ENCODE peak calls at places on chromosomes 1 and 21, in six cellular contexts. L is uterus; Q is naive thymus-derived CD4-positive, alpha-beta T cell; I is PC-3; T is dorsolateral prefrontal cortex; Y is left ventricle myocardium inferior. K is an unnamed sample.

GRCh38 chr1:99645199-99645598 is 714 bp upstream of the PALMD start:
- DNase-seq in L (peak; percentile 20), Q (no peak), I (peak; percentile 82), T (no peak), Y (no peak), K (peak; percentile 90)

GRCh38 chr1:76015478-76016103 is 59.0 kb upstream of the ST6GALNAC3 start:
- DNase-seq in L (no peak), Q (no peak), I (no peak), T (no peak), Y (no peak), K (no peak)

GRCh38 chr21:33847586-33848251 is 67.9 kb downstream of the ATP5PO start:
- DNase-seq in L (no peak), Q (no peak), I (no peak), T (no peak), Y (no peak), K (no peak)

GRCh38 chr1:151539321-151540020 is 638 bp upstream of the TUFT1 start:
- DNase-seq in L (peak; percentile 71), Q (no peak), I (peak; percentile 100), T (peak; percentile 58), Y (peak; percentile 59), K (peak; percentile 86)

GRCh38 chr1:206472454-206472853 is 2.2 kb downstream of the IKBKE start:
- DNase-seq in L (peak; percentile 56), Q (peak; percentile 24), I (no peak), T (no peak), Y (no peak), K (peak; percentile 50)

GRCh38 chr1:110130113-110130591 is 17.9 kb downstream of the UBL4B start:
- DNase-seq in L (peak; percentile 60), Q (no peak), I (no peak), T (peak; percentile 82), Y (peak; percentile 26), K (no peak)

GRCh38 chr1:79376106-79376505 is 369.6 kb upstream of the ADGRL4 start:
- DNase-seq in L (no peak), Q (no peak), I (peak; percentile 34), T (no peak), Y (no peak), K (no peak)

GRCh38 chr1:83583351-83584014 is 415.4 kb downstream of the TTLL7 start:
- DNase-seq in L (no peak), Q (peak; percentile 39), I (peak; percentile 23), T (no peak), Y (no peak), K (no peak)

GRCh38 chr1:8137406-8138244 is 111.5 kb upstream of the ERRFI1 start:
- DNase-seq in L (peak; percentile 53), Q (no peak), I (peak; percentile 78), T (no peak), Y (no peak), K (peak; percentile 58)

GRCh38 chr1:154765970-154766369 is 104.1 kb downstream of the KCNN3 start:
- DNase-seq in L (peak; percentile 20), Q (peak; percentile 41), I (peak; percentile 66), T (no peak), Y (no peak), K (no peak)

GRCh38 chr1:30791853-30792252 is 34.3 kb upstream of the LAPTM5 start:
- DNase-seq in L (no peak), Q (no peak), I (no peak), T (no peak), Y (no peak), K (no peak)

GRCh38 chr1:26538480-26539412 is 9.2 kb downstream of the RPS6KA1 start:
- DNase-seq in L (no peak), Q (no peak), I (peak; percentile 63), T (no peak), Y (no peak), K (peak; percentile 82)

GRCh38 chr1:154575951-154576566 is 8.5 kb downstream of the CHRNB2 start:
- DNase-seq in L (no peak), Q (no peak), I (no peak), T (peak; percentile 57), Y (no peak), K (no peak)

GRCh38 chr1:86833461-86834215 is 80.3 kb downstream of the SELENOF start:
- DNase-seq in L (peak; percentile 66), Q (peak; percentile 69), I (peak; percentile 88), T (peak; percentile 49), Y (peak; percentile 50), K (peak; percentile 88)

GRCh38 chr1:1371354-1371740 is 3.7 kb downstream of the AURKAIP1 start:
- DNase-seq in L (no peak), Q (peak; percentile 89), I (no peak), T (no peak), Y (no peak), K (no peak)

GRCh38 chr1:62727656-62728396 is 39.6 kb upstream of the DOCK7 start:
- DNase-seq in L (no peak), Q (no peak), I (no peak), T (no peak), Y (no peak), K (no peak)

GRCh38 chr1:27221098-27221497 is 13.3 kb upstream of the WDTC1 start:
- DNase-seq in L (no peak), Q (no peak), I (no peak), T (no peak), Y (no peak), K (no peak)

GRCh38 chr1:207069059-207069458 is 16.0 kb downstream of the PFKFB2 start:
- DNase-seq in L (no peak), Q (no peak), I (no peak), T (no peak), Y (no peak), K (no peak)

GRCh38 chr21:28944296-28944695 is 48.4 kb downstream of the LTN1 start:
- DNase-seq in L (no peak), Q (no peak), I (no peak), T (no peak), Y (no peak), K (no peak)

GRCh38 chr1:152022521-152022920 is 14.3 kb downstream of the S100A11 start:
- DNase-seq in L (no peak), Q (no peak), I (no peak), T (no peak), Y (no peak), K (no peak)

GRCh38 chr1:59310527-59310926 is 13.6 kb downstream of the FGGY start:
- DNase-seq in L (no peak), Q (no peak), I (no peak), T (no peak), Y (no peak), K (no peak)

GRCh38 chr1:214957330-214958137 is 125.0 kb upstream of the KCNK2 start:
- DNase-seq in L (no peak), Q (no peak), I (peak; percentile 90), T (no peak), Y (no peak), K (no peak)

GRCh38 chr1:33616780-33617179 is 144.3 kb downstream of the ZSCAN20 start:
- DNase-seq in L (no peak), Q (no peak), I (no peak), T (no peak), Y (no peak), K (no peak)

GRCh38 chr1:111990878-111991760 is 1.7 kb upstream of the KCND3 start:
- DNase-seq in L (peak; percentile 76), Q (no peak), I (peak; percentile 46), T (peak; percentile 79), Y (peak; percentile 73), K (peak; percentile 72)
- H3K4me3 ChIP-seq in L (peak overlapping the region; percentile 43), Q (no peak overlapping the region), I (no peak overlapping the region), T (peak overlapping the region; percentile 51), Y (peak overlapping the region; percentile 75), K (no peak overlapping the region)

DNA sequence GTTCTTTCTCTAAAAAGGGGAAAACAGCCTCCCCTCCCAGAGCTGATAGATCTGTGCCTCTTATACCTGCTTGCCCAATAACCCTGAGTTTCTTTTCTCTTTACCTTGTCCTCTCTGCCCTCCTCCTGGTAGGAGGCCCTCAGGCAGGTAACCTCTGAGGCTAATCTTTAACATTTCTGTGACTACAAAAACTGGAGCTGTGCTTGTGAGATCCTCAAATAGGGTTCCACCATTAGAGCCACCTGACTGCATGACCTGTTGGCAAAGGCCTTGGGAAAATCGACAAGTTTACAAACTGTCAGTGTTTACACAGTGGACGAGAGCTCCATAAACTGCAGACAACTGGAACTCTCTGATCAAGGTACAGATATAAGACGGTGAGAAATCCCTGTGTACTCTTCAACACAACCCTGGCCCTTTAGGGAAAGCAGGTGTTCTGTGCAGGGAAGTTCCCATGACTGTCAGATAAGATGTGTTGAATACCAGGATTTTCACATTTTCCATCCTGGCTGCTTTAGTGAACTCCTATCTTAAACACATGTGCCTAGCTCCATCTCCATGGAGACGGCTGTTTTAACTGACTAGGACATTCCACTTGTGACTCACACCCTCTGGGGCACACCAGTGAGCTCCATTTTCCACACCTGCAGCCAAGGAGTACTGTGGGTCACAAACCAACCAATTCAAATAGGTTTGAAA is 38.3 kb downstream of the ECE1 start:
- DNase-seq in L (peak; percentile 65), Q (no peak), I (peak; percentile 96), T (no peak), Y (no peak), K (peak; percentile 97)
- H3K27ac ChIP-seq in L (peak overlapping the region; percentile 72), Q (no peak overlapping the region), I (peak overlapping the region; percentile 99), T (peak overlapping the region; percentile 78), Y (peak overlapping the region; percentile 57), K (peak overlapping the region; percentile 62)

GRCh38 chr21:43858806-43859648 is 6.0 kb upstream of the AGPAT3 start:
- DNase-seq in L (no peak), Q (no peak), I (no peak), T (peak; percentile 11), Y (no peak), K (no peak)
- H3K4me3 ChIP-seq in L (no peak overlapping the region), Q (no peak overlapping the region), I (no peak overlapping the region), T (no peak overlapping the region), Y (no peak overlapping the region), K (no peak overlapping the region)

GRCh38 chr1:21317690-21318043 is 27.4 kb upstream of the ECE1 start:
- DNase-seq in L (no peak), Q (no peak), I (no peak), T (no peak), Y (no peak), K (no peak)
- H3K27ac ChIP-seq in L (peak overlapping the region; percentile 93), Q (no peak overlapping the region), I (no peak overlapping the region), T (peak overlapping the region; percentile 88), Y (peak overlapping the region; percentile 89), K (peak overlapping the region; percentile 62)

GRCh38 chr1:159076753-159077656 is at the start of gene AIM2:
- DNase-seq in L (no peak), Q (no peak), I (peak; percentile 55), T (no peak), Y (no peak), K (no peak)
- H3K4me3 ChIP-seq in L (no peak within 1 kb of the TSS), Q (peak within 1 kb of the TSS; percentile 38), I (peak within 1 kb of the TSS; percentile 18), T (no peak within 1 kb of the TSS), Y (no peak within 1 kb of the TSS), K (no peak within 1 kb of the TSS)

GRCh38 chr1:200896571-200897187 is 2.0 kb downstream of the INAVA start:
- DNase-seq in L (no peak), Q (no peak), I (peak; percentile 100), T (no peak), Y (no peak), K (no peak)
- H3K27ac ChIP-seq in L (no peak overlapping the region), Q (no peak overlapping the region), I (peak overlapping the region; percentile 74), T (no peak overlapping the region), Y (no peak overlapping the region), K (no peak overlapping the region)

DNA sequence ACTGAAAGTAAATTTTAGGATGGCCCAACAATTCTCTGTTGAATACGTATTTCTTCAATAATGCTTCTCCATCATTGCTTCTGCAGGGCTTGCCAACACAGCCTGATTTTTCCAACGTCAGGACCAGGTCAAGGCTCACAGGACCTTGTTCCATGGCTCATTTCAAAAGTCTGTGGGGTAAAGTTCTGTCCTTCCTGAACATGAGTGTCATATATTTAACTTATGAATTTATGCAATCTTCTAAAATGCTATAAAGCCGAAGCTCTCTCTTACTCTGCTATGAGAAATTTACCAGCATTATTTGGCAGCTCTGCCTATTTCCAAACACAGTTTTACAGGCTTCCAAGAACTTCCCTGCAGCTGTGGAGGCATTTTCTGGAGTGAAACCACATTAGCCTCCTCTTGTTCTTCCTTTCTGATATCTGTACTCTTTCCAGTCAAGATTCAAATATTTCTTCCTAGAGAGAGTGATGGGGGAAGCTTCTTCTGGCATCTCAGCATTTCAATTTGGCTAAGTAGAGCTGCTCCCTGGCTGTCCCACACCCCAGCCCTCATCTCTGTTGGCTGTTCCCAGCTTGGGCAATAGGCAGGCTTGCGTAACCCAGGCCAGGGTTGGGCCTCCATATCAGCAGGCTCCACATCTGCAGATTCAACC is 15.5 kb upstream of the HMGCS2 start:
- DNase-seq in L (peak; percentile 65), Q (no peak), I (peak; percentile 12), T (no peak), Y (peak; percentile 61), K (peak; percentile 61)
- H3K4me3 ChIP-seq in L (no peak overlapping the region), Q (no peak overlapping the region), I (no peak overlapping the region), T (no peak overlapping the region), Y (no peak overlapping the region), K (no peak overlapping the region)